ENCODE peak calls at places on chromosomes 5 and 9, in eight cellular contexts. One of them, this sample, is unnamed.

GRCh38 chr5:41193462-41194166 is 19.7 kb downstream of the C6 start:
- DNase-seq in activated CD8-positive, alpha-beta memory T cell treated with anti-CD3 and anti-CD28 coated beads for 24 hours: no peak
- DNase-seq in activated T-helper 2 cell treated with anti-CD3 and anti-CD28 coated beads, Interferon-gamma antibody, Interleukin-2, Interleukin-4, amounts not matched to agents 10 μg/mL and 5 μg/mL and 100 μg/mL, durations not matched to agents 14 hours and 24 hours and 36 hours: no peak
- DNase-seq in CD8-positive, alpha-beta memory T cell: no peak
- DNase-seq in head of caudate nucleus: peak
- DNase-seq in skeletal muscle cell: peak
- DNase-seq in NCI-H510A: no peak
- DNase-seq in NCI-H2171: no peak
- DNase-seq in this sample: no peak

GRCh38 chr9:134869554-134870310 is 10.9 kb upstream of the FCN2 start:
- DNase-seq in activated CD8-positive, alpha-beta memory T cell treated with anti-CD3 and anti-CD28 coated beads for 24 hours: no peak
- DNase-seq in activated T-helper 2 cell treated with anti-CD3 and anti-CD28 coated beads, Interferon-gamma antibody, Interleukin-2, Interleukin-4, amounts not matched to agents 10 μg/mL and 5 μg/mL and 100 μg/mL, durations not matched to agents 14 hours and 24 hours and 36 hours: no peak
- DNase-seq in CD8-positive, alpha-beta memory T cell: no peak
- DNase-seq in head of caudate nucleus: no peak
- DNase-seq in skeletal muscle cell: no peak
- DNase-seq in NCI-H510A: no peak
- DNase-seq in NCI-H2171: peak
- DNase-seq in this sample: no peak

GRCh38 chr5:175840050-175840841 is 31.1 kb upstream of the CPLX2 start:
- DNase-seq in activated CD8-positive, alpha-beta memory T cell treated with anti-CD3 and anti-CD28 coated beads for 24 hours: no peak
- DNase-seq in activated T-helper 2 cell treated with anti-CD3 and anti-CD28 coated beads, Interferon-gamma antibody, Interleukin-2, Interleukin-4, amounts not matched to agents 10 μg/mL and 5 μg/mL and 100 μg/mL, durations not matched to agents 14 hours and 24 hours and 36 hours: no peak
- DNase-seq in CD8-positive, alpha-beta memory T cell: no peak
- DNase-seq in head of caudate nucleus: no peak
- DNase-seq in skeletal muscle cell: no peak
- DNase-seq in NCI-H510A: no peak
- DNase-seq in NCI-H2171: no peak
- DNase-seq in this sample: no peak

GRCh38 chr5:35799751-35800150 is 56.9 kb upstream of the IL7R start:
- DNase-seq in activated CD8-positive, alpha-beta memory T cell treated with anti-CD3 and anti-CD28 coated beads for 24 hours: no peak
- DNase-seq in activated T-helper 2 cell treated with anti-CD3 and anti-CD28 coated beads, Interferon-gamma antibody, Interleukin-2, Interleukin-4, amounts not matched to agents 10 μg/mL and 5 μg/mL and 100 μg/mL, durations not matched to agents 14 hours and 24 hours and 36 hours: no peak
- DNase-seq in CD8-positive, alpha-beta memory T cell: no peak
- DNase-seq in head of caudate nucleus: no peak
- DNase-seq in skeletal muscle cell: no peak
- DNase-seq in NCI-H510A: no peak
- DNase-seq in NCI-H2171: no peak
- DNase-seq in this sample: no peak

GRCh38 chr5:174376056-174376455 is 330.6 kb downstream of the NSG2 start:
- DNase-seq in activated CD8-positive, alpha-beta memory T cell treated with anti-CD3 and anti-CD28 coated beads for 24 hours: no peak
- DNase-seq in activated T-helper 2 cell treated with anti-CD3 and anti-CD28 coated beads, Interferon-gamma antibody, Interleukin-2, Interleukin-4, amounts not matched to agents 10 μg/mL and 5 μg/mL and 100 μg/mL, durations not matched to agents 14 hours and 24 hours and 36 hours: no peak
- DNase-seq in CD8-positive, alpha-beta memory T cell: no peak
- DNase-seq in head of caudate nucleus: no peak
- DNase-seq in skeletal muscle cell: no peak
- DNase-seq in NCI-H510A: no peak
- DNase-seq in NCI-H2171: no peak
- DNase-seq in this sample: no peak

GRCh38 chr5:172768573-172769323 is 2.2 kb downstream of the DUSP1 start:
- DNase-seq in activated CD8-positive, alpha-beta memory T cell treated with anti-CD3 and anti-CD28 coated beads for 24 hours: no peak
- DNase-seq in activated T-helper 2 cell treated with anti-CD3 and anti-CD28 coated beads, Interferon-gamma antibody, Interleukin-2, Interleukin-4, amounts not matched to agents 10 μg/mL and 5 μg/mL and 100 μg/mL, durations not matched to agents 14 hours and 24 hours and 36 hours: no peak
- DNase-seq in CD8-positive, alpha-beta memory T cell: peak
- DNase-seq in head of caudate nucleus: no peak
- DNase-seq in skeletal muscle cell: no peak
- DNase-seq in NCI-H510A: no peak
- DNase-seq in NCI-H2171: no peak
- DNase-seq in this sample: no peak

GRCh38 chr5:149015126-149015525 is 47.7 kb downstream of the SH3TC2 start:
- DNase-seq in activated CD8-positive, alpha-beta memory T cell treated with anti-CD3 and anti-CD28 coated beads for 24 hours: no peak
- DNase-seq in activated T-helper 2 cell treated with anti-CD3 and anti-CD28 coated beads, Interferon-gamma antibody, Interleukin-2, Interleukin-4, amounts not matched to agents 10 μg/mL and 5 μg/mL and 100 μg/mL, durations not matched to agents 14 hours and 24 hours and 36 hours: no peak
- DNase-seq in CD8-positive, alpha-beta memory T cell: no peak
- DNase-seq in head of caudate nucleus: no peak
- DNase-seq in skeletal muscle cell: no peak
- DNase-seq in NCI-H510A: no peak
- DNase-seq in NCI-H2171: no peak
- DNase-seq in this sample: no peak

GRCh38 chr5:147751156-147751830 is 31.2 kb downstream of the JAKMIP2 start:
- DNase-seq in activated CD8-positive, alpha-beta memory T cell treated with anti-CD3 and anti-CD28 coated beads for 24 hours: no peak
- DNase-seq in activated T-helper 2 cell treated with anti-CD3 and anti-CD28 coated beads, Interferon-gamma antibody, Interleukin-2, Interleukin-4, amounts not matched to agents 10 μg/mL and 5 μg/mL and 100 μg/mL, durations not matched to agents 14 hours and 24 hours and 36 hours: no peak
- DNase-seq in CD8-positive, alpha-beta memory T cell: no peak
- DNase-seq in head of caudate nucleus: peak
- DNase-seq in skeletal muscle cell: no peak
- DNase-seq in NCI-H510A: peak
- DNase-seq in NCI-H2171: peak
- DNase-seq in this sample: no peak

GRCh38 chr9:41229408-41230401 is 40.6 kb upstream of the ZNG1F start:
- DNase-seq in activated CD8-positive, alpha-beta memory T cell treated with anti-CD3 and anti-CD28 coated beads for 24 hours: peak
- DNase-seq in activated T-helper 2 cell treated with anti-CD3 and anti-CD28 coated beads, Interferon-gamma antibody, Interleukin-2, Interleukin-4, amounts not matched to agents 10 μg/mL and 5 μg/mL and 100 μg/mL, durations not matched to agents 14 hours and 24 hours and 36 hours: no peak
- DNase-seq in CD8-positive, alpha-beta memory T cell: no peak
- DNase-seq in head of caudate nucleus: no peak
- DNase-seq in skeletal muscle cell: no peak
- DNase-seq in NCI-H510A: no peak
- DNase-seq in NCI-H2171: no peak
- DNase-seq in this sample: no peak

GRCh38 chr9:95143591-95144561 is 173.6 kb downstream of the FANCC start:
- DNase-seq in activated CD8-positive, alpha-beta memory T cell treated with anti-CD3 and anti-CD28 coated beads for 24 hours: no peak
- DNase-seq in activated T-helper 2 cell treated with anti-CD3 and anti-CD28 coated beads, Interferon-gamma antibody, Interleukin-2, Interleukin-4, amounts not matched to agents 10 μg/mL and 5 μg/mL and 100 μg/mL, durations not matched to agents 14 hours and 24 hours and 36 hours: no peak
- DNase-seq in CD8-positive, alpha-beta memory T cell: no peak
- DNase-seq in head of caudate nucleus: no peak
- DNase-seq in skeletal muscle cell: peak
- DNase-seq in NCI-H510A: no peak
- DNase-seq in NCI-H2171: no peak
- DNase-seq in this sample: peak

GRCh38 chr9:30075451-30076199 is 2308.8 kb upstream of the ACO1 start:
- DNase-seq in activated CD8-positive, alpha-beta memory T cell treated with anti-CD3 and anti-CD28 coated beads for 24 hours: no peak
- DNase-seq in activated T-helper 2 cell treated with anti-CD3 and anti-CD28 coated beads, Interferon-gamma antibody, Interleukin-2, Interleukin-4, amounts not matched to agents 10 μg/mL and 5 μg/mL and 100 μg/mL, durations not matched to agents 14 hours and 24 hours and 36 hours: no peak
- DNase-seq in CD8-positive, alpha-beta memory T cell: no peak
- DNase-seq in head of caudate nucleus: no peak
- DNase-seq in skeletal muscle cell: no peak
- DNase-seq in NCI-H510A: no peak
- DNase-seq in NCI-H2171: no peak
- DNase-seq in this sample: no peak

GRCh38 chr5:126680215-126680817 is 79.6 kb downstream of the PHAX start:
- DNase-seq in activated CD8-positive, alpha-beta memory T cell treated with anti-CD3 and anti-CD28 coated beads for 24 hours: no peak
- DNase-seq in activated T-helper 2 cell treated with anti-CD3 and anti-CD28 coated beads, Interferon-gamma antibody, Interleukin-2, Interleukin-4, amounts not matched to agents 10 μg/mL and 5 μg/mL and 100 μg/mL, durations not matched to agents 14 hours and 24 hours and 36 hours: no peak
- DNase-seq in CD8-positive, alpha-beta memory T cell: no peak
- DNase-seq in head of caudate nucleus: no peak
- DNase-seq in skeletal muscle cell: no peak
- DNase-seq in NCI-H510A: no peak
- DNase-seq in NCI-H2171: peak
- DNase-seq in this sample: peak

GRCh38 chr5:177557041-177557647 is 2.8 kb upstream of the FAM193B start:
- DNase-seq in activated CD8-positive, alpha-beta memory T cell treated with anti-CD3 and anti-CD28 coated beads for 24 hours: no peak
- DNase-seq in activated T-helper 2 cell treated with anti-CD3 and anti-CD28 coated beads, Interferon-gamma antibody, Interleukin-2, Interleukin-4, amounts not matched to agents 10 μg/mL and 5 μg/mL and 100 μg/mL, durations not matched to agents 14 hours and 24 hours and 36 hours: peak
- DNase-seq in CD8-positive, alpha-beta memory T cell: no peak
- DNase-seq in head of caudate nucleus: no peak
- DNase-seq in skeletal muscle cell: no peak
- DNase-seq in NCI-H510A: no peak
- DNase-seq in NCI-H2171: no peak
- DNase-seq in this sample: no peak

GRCh38 chr9:19028835-19029451 is 4.1 kb downstream of the SAXO1 start:
- DNase-seq in activated CD8-positive, alpha-beta memory T cell treated with anti-CD3 and anti-CD28 coated beads for 24 hours: no peak
- DNase-seq in activated T-helper 2 cell treated with anti-CD3 and anti-CD28 coated beads, Interferon-gamma antibody, Interleukin-2, Interleukin-4, amounts not matched to agents 10 μg/mL and 5 μg/mL and 100 μg/mL, durations not matched to agents 14 hours and 24 hours and 36 hours: no peak
- DNase-seq in CD8-positive, alpha-beta memory T cell: no peak
- DNase-seq in head of caudate nucleus: peak
- DNase-seq in skeletal muscle cell: no peak
- DNase-seq in NCI-H510A: peak
- DNase-seq in NCI-H2171: peak
- DNase-seq in this sample: no peak